ENCODE peak calls at places on chromosomes 2 and 18, in ten cellular contexts. S is ovary; X is NCI-H1436 treated with DMSO at 0.1 percent for 48 hours; E is H1; P is psoas muscle; T is NCI-H2081; W is activated naive CD4-positive, alpha-beta T cell treated with anti-CD3 and anti-CD28 coated beads, Interleukin-2, amount 50 U/mL, for 16 hours; J is non-pigmented ciliary epithelial cell; U is GM12864; H is uterus. Q is an unnamed sample.

GRCh38 chr2:223944704-223945531 is at the start of gene WDFY1:
- DNase-seq in S (peak), X (peak), E (peak), P (peak), T (peak), W (peak), J (no peak), U (peak), H (peak), Q (peak)

GRCh38 chr2:15756011-15756550 is 164.4 kb downstream of the DDX1 start:
- DNase-seq in S (no peak), X (no peak), E (no peak), P (no peak), T (no peak), W (no peak), J (no peak), U (no peak), H (no peak), Q (no peak)

GRCh38 chr2:137865954-137866540 is 98.2 kb upstream of the HNMT start:
- DNase-seq in S (peak), X (no peak), E (peak), P (no peak), T (peak), W (peak), J (peak), U (peak), H (no peak), Q (peak)

GRCh38 chr18:65725421-65726050 is 25.3 kb upstream of the CDH7 start:
- DNase-seq in S (no peak), X (peak), E (peak), P (no peak), T (peak), W (no peak), J (no peak), U (no peak), H (no peak), Q (peak)

GRCh38 chr2:31888550-31888949 is 122.3 kb downstream of the MEMO1 start:
- DNase-seq in S (no peak), X (no peak), E (no peak), P (no peak), T (no peak), W (no peak), J (no peak), U (no peak), H (no peak), Q (no peak)

GRCh38 chr18:62500966-62501591 is 21.7 kb upstream of the ZCCHC2 start:
- DNase-seq in S (no peak), X (no peak), E (no peak), P (no peak), T (no peak), W (no peak), J (no peak), U (no peak), H (no peak), Q (no peak)

GRCh38 chr2:217816396-217816869 is 186.4 kb downstream of the TNS1 start:
- DNase-seq in S (peak), X (no peak), E (no peak), P (peak), T (no peak), W (no peak), J (no peak), U (no peak), H (peak), Q (no peak)

GRCh38 chr18:57561728-57562423 is 24.6 kb downstream of the FECH start:
- DNase-seq in S (no peak), X (no peak), E (peak), P (no peak), T (no peak), W (no peak), J (no peak), U (no peak), H (no peak), Q (peak)

GRCh38 chr18:46034230-46034629 is 37.8 kb downstream of the PSTPIP2 start:
- DNase-seq in S (no peak), X (no peak), E (no peak), P (no peak), T (no peak), W (no peak), J (peak), U (no peak), H (no peak), Q (no peak)

Q was measured in astrocyte of the hippocampus.